ENCODE peak calls at places on chromosome 9, in five cellular contexts. C is HCT116, E is K562, B is HL-60, U is HepG2. Q is an unnamed sample.

GRCh38 chr9:96009690-96010477 is 134.4 kb downstream of the ERCC6L2 start:
- DNase-seq in C (no peak), E (no peak), B (peak), U (no peak), Q (no peak)

GRCh38 chr9:17229945-17230560 is 95.2 kb downstream of the CNTLN start:
- DNase-seq in C (no peak), E (no peak), B (no peak), U (peak), Q (peak)

GRCh38 chr9:94782367-94783120 is 56.0 kb downstream of the AOPEP start:
- DNase-seq in C (no peak), E (no peak), B (no peak), U (no peak), Q (no peak)

GRCh38 chr9:81690251-81690851 is 1.0 kb upstream of the TLE1 start:
- DNase-seq in C (no peak), E (no peak), B (no peak), U (no peak), Q (peak)

GRCh38 chr9:88065609-88066008 is 72.7 kb downstream of the SPATA31C2 start:
- DNase-seq in C (no peak), E (no peak), B (no peak), U (no peak), Q (no peak)

GRCh38 chr9:91177661-91178280 is 183.9 kb downstream of the AUH start:
- DNase-seq in C (no peak), E (no peak), B (peak), U (no peak), Q (no peak)

GRCh38 chr9:132424857-132425702 is 15.1 kb downstream of the CFAP77 start:
- DNase-seq in C (no peak), E (no peak), B (no peak), U (no peak), Q (peak)

GRCh38 chr9:114448706-114449105 is 56.6 kb downstream of the WHRN start:
- DNase-seq in C (no peak), E (no peak), B (peak), U (no peak), Q (no peak)

GRCh38 chr9:104772707-104773106 is 8.8 kb downstream of the NIPSNAP3B start:
- DNase-seq in C (no peak), E (no peak), B (peak), U (no peak), Q (no peak)

GRCh38 chr9:76415731-76416130 is 21.5 kb upstream of the RFK start:
- DNase-seq in C (no peak), E (no peak), B (no peak), U (no peak), Q (no peak)

GRCh38 chr9:130665431-130666392 is 1.3 kb downstream of the PRDM12 start:
- DNase-seq in C (no peak), E (peak), B (no peak), U (no peak), Q (peak)

GRCh38 chr9:91419222-91420191 is 4.1 kb downstream of the NFIL3 start:
- DNase-seq in C (peak), E (no peak), B (peak), U (peak), Q (no peak)

GRCh38 chr9:115261656-115262081 is 143.7 kb upstream of the TNC start:
- DNase-seq in C (no peak), E (no peak), B (no peak), U (no peak), Q (no peak)

GRCh38 chr9:86324901-86325300 is 29.3 kb downstream of the TUT7 start:
- DNase-seq in C (no peak), E (no peak), B (no peak), U (no peak), Q (no peak)

GRCh38 chr9:446074-446699 is 231.5 kb downstream of the DOCK8 start:
- DNase-seq in C (no peak), E (no peak), B (no peak), U (no peak), Q (no peak)

GRCh38 chr9:444528-444927 is 229.9 kb downstream of the DOCK8 start:
- DNase-seq in C (no peak), E (no peak), B (no peak), U (no peak), Q (peak)

GRCh38 chr9:445033-445432 is 230.4 kb downstream of the DOCK8 start:
- DNase-seq in C (no peak), E (no peak), B (no peak), U (no peak), Q (no peak)

GRCh38 chr9:450057-450456 is 235.4 kb downstream of the DOCK8 start:
- DNase-seq in C (no peak), E (no peak), B (no peak), U (no peak), Q (no peak)

DNA sequence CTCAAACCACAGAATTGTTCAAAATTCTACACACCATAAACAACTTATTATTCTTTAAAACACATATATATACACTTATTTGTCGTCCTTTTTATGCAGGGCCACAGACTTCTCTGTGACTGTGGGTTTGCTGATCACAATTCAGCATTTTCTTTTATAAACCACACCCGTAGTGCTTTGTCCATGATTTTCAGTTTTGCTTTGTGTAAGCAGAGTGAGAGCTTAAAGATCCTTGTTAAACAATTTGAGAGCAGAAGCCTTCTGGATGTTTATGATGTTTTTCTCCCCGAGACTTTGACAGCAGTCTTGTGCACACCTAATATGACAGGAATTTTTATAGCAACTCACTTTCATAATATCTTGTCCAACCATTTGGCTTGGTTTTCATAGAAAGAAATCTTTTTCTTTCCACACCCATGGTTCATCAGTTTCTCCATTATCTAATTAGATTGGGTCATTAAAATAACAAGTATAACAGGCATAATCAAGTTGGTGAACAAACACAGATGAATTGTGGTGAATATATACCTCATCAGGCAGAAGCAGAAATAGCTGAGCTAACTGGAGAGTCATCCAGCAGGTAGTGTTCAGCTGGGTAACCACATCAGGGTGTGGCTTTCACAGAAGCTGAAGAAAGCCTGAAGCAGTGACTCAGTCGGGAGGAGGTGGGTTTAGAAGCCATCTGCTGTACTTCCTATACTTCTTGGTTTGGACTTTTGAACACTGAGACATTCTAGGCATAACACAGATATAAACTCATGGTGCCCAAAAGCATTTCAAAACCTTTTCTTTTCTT is 232.8 kb downstream of the DOCK8 start:
- DNase-seq in C (peak), E (peak), B (peak), U (no peak), Q (no peak)
- TF ChIP-seq REST in C (no peak), E (no peak), B (no peak), U (no peak), Q (no peak)

GRCh38 chr9:101485873-101486692 is 47.6 kb upstream of the RNF20 start:
- DNase-seq in C (peak), E (peak), B (no peak), U (no peak), Q (peak)

GRCh38 chr9:101486693-101487442 is 46.8 kb upstream of the RNF20 start:
- DNase-seq in C (peak), E (peak), B (no peak), U (no peak), Q (peak)

GRCh38 chr9:101484046-101484445 is 48.5 kb upstream of the ALDOB start:
- DNase-seq in C (no peak), E (no peak), B (no peak), U (no peak), Q (no peak)

DNA sequence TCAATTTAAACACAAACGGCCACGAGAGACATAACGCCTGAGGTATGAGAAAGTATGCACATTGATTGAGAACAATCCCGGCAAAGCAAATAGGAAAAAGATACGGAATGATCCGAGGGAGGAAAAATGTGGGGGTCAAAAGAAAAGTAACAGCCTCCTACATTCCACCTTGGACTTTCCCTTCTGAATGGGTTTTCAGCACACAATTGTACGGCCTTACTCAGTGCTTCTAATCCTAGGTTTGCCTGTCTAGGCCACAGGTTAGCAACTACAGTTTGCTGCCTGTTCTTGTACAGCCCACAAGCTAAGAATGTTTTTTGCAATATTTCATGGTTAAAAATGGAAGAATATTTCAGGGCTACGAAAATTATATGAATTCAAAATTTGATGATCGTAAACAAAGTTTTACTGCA is 46.2 kb upstream of the RNF20 start:
- DNase-seq in C (no peak), E (no peak), B (no peak), U (no peak), Q (peak)
- H3K27ac ChIP-seq in C (peak), E (peak), B (no peak), U (no peak), Q (peak)

GRCh38 chr9:137786511-137786920 is 91.1 kb upstream of the CACNA1B start:
- DNase-seq in C (no peak), E (no peak), B (no peak), U (no peak), Q (no peak)
- TF ChIP-seq POLR2AphosphoS5 in C (no peak), E (no peak), B (no peak), U (no peak), Q (no peak)

DNA sequence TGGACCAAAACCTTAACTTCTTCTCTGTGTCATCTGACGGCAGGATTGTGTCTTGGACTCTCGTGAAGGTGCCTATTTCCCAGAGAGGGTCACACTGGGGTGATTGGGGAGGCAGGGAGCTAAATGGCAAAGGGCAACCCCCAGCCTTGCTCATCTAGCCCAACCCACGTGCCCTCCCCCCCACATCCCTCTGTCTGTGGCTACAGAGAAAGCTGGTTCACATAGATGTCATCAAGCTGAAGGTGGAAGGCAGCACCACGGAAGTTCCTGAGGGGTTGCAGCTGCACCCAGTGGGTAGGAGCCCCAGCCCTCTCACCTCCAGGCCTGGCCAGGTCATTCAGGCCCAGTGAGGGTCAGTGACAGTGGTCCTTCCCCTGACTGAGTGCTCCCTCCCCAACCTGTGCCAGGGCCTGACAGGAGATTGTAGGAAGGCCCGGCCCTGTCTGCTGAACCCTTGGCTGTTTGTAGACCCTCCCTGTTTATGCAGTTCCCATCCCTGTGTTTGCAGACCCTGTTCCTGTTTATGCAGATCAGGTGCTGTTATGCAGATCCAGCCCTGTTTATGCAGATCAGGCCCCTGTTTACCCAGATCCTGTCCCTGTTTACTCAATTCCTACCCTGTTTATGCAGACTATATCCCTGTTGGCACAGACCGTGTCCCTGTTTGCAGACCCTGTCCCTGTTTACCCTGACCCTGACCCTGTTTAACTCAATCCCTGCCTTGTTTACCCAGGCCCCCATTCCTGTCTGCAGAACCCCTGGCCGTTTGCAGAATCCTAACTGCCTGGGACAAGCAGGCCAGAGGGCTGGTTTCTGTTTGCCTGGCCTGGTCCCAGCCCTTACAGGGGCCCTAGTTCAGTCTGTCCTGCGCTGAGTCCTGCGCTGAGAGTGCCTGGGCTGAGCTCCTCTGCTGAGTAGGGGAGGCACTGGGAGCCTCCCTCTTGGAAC is 10.4 kb downstream of the ENHO start:
- DNase-seq in C (no peak), E (no peak), B (no peak), U (peak), Q (peak)
- TF ChIP-seq REST in C (no peak), E (no peak), B (no peak), U (no peak), Q (no peak)